ENCODE peak calls at places on chromosomes 7 and 10, in nine cellular contexts. E is transverse colon, T is HL-60, Y is fibroblast of mammary gland, L is mesothelial cell of epicardium, A is thoracic aorta, H is colonic mucosa, B is HCT116, J is brain microvascular endothelial cell. Z is an unnamed sample.

GRCh38 chr10:80542053-80542452 is 4.4 kb downstream of the SH2D4B start:
- DNase-seq in E (no peak), T (no peak), Y (no peak), L (no peak), A (no peak), H (no peak), B (no peak), J (no peak), Z (no peak)

GRCh38 chr7:25951414-25952276 is 200.4 kb upstream of the NFE2L3 start:
- DNase-seq in E (no peak), T (no peak), Y (no peak), L (no peak), A (no peak), H (peak), B (no peak), J (no peak), Z (no peak)

GRCh38 chr10:113765910-113766309 is 14.4 kb downstream of the PLEKHS1 start:
- DNase-seq in E (no peak), T (no peak), Y (no peak), L (no peak), A (no peak), H (no peak), B (no peak), J (no peak), Z (no peak)

GRCh38 chr10:62230344-62231138 is 38.1 kb downstream of the RTKN2 start:
- DNase-seq in E (no peak), T (no peak), Y (peak), L (no peak), A (no peak), H (no peak), B (no peak), J (peak), Z (no peak)

GRCh38 chr10:22159979-22160378 is 57.8 kb downstream of the EBLN1 start:
- DNase-seq in E (no peak), T (no peak), Y (no peak), L (no peak), A (no peak), H (no peak), B (no peak), J (no peak), Z (no peak)

GRCh38 chr7:25246306-25246705 is 18.0 kb upstream of the NPVF start:
- DNase-seq in E (no peak), T (no peak), Y (no peak), L (no peak), A (no peak), H (no peak), B (no peak), J (no peak), Z (no peak)

GRCh38 chr10:130021373-130021950 is 57.4 kb upstream of the EBF3 start:
- DNase-seq in E (no peak), T (peak), Y (peak), L (no peak), A (no peak), H (no peak), B (no peak), J (peak), Z (peak)

GRCh38 chr7:128260069-128260468 is 19.0 kb downstream of the LEP start:
- DNase-seq in E (no peak), T (no peak), Y (no peak), L (no peak), A (no peak), H (no peak), B (no peak), J (no peak), Z (no peak)

GRCh38 chr7:115962340-115962739 is 68.2 kb downstream of the TFEC start:
- DNase-seq in E (no peak), T (no peak), Y (no peak), L (no peak), A (no peak), H (no peak), B (no peak), J (no peak), Z (no peak)

DNA sequence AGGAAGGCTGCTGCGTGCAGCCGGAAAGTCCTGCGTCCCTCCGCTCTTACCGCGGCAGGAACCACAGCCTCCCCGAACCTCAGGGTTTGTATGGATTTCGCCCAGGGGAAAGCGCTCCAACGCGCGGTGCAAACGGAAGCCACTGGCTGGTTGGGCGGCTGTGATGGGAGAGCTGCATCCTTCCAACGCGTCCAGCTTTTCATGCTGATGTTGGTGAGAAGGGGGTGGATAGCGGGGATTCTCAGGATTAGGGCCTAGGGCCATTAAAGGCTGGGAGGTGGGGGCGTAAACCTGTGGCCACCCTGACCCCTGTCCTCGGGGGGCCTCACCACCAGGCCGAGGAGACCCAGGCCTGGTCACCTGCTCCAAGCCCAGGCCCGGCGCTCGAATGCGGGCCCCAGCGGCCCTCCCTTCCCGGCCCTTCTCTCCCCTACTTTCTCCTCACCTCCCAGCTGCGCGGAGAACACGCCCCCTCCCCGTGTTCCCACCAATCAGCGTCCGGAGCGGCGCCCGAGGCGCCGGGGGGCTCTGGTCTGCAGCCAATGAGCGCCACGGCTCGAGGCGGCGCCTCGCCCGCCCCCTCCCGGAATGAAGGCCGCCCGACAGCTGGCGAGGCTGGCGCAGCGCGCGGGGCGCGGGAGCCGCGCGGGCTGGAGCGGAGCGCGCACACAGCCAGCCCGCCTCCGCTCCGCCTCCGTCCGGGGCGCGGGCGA is 458 bp upstream of the NANOS1 start:
- DNase-seq in E (peak), T (peak), Y (peak), L (peak), A (peak), H (peak), B (peak), J (peak), Z (no peak)
- TF ChIP-seq CTCF in E (peak), T (no peak), Y (no peak), L (no peak), A (no peak), H (no peak), B (no peak), J (peak), Z (no peak)

GRCh38 chr10:75111367-75111905 is at the start of gene SAMD8:
- DNase-seq in E (peak), T (peak), Y (peak), L (peak), A (peak), H (peak), B (peak), J (peak), Z (peak)
- TF ChIP-seq CTCF in E (peak), T (no peak), Y (no peak), L (peak), A (peak), H (peak), B (no peak), J (peak), Z (no peak)

DNA sequence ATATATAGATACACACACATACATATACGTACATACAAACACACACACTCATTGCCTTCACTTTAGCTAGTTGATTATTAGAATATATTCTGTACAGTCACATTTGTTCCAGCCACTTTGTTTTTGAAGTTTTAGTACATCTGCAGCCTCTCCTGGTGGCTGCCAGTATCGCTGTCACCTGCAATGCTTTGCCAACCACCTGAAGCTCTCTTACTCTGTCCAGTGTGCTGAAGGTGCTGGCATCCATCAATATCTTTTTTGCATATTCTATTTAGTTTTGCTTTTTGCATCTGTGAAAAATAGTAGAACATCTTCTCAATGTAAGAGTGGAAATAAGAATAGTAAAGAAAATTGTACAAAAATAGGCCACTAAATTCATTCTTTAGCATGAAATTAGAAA is 388.6 kb downstream of the EXOC4 start:
- DNase-seq in E (no peak), T (no peak), Y (no peak), L (no peak), A (no peak), H (no peak), B (no peak), J (no peak), Z (no peak)
- TF ChIP-seq CTCF in E (no peak), T (no peak), Y (no peak), L (no peak), A (no peak), H (no peak), B (peak), J (no peak), Z (no peak)

GRCh38 chr7:158325530-158326381 is 261.9 kb downstream of the PTPRN2 start:
- DNase-seq in E (peak), T (no peak), Y (no peak), L (no peak), A (no peak), H (no peak), B (no peak), J (peak), Z (no peak)
- TF ChIP-seq CTCF in E (peak), T (no peak), Y (no peak), L (no peak), A (no peak), H (no peak), B (no peak), J (no peak), Z (no peak)

GRCh38 chr7:27143022-27143949 is at the start of gene HOXA5:
- DNase-seq in E (peak), T (peak), Y (peak), L (peak), A (no peak), H (peak), B (no peak), J (no peak), Z (no peak)
- TF ChIP-seq CTCF in E (peak), T (peak), Y (peak), L (peak), A (peak), H (peak), B (peak), J (peak), Z (peak)

GRCh38 chr7:95725170-95725569 is 47.2 kb upstream of the DYNC1I1 start:
- DNase-seq in E (no peak), T (no peak), Y (no peak), L (no peak), A (no peak), H (no peak), B (no peak), J (no peak), Z (no peak)
- TF ChIP-seq CTCF in E (no peak), T (no peak), Y (no peak), L (no peak), A (no peak), H (no peak), B (no peak), J (no peak), Z (no peak)

GRCh38 chr7:30505174-30505697 is 607 bp upstream of the GGCT start:
- DNase-seq in E (no peak), T (no peak), Y (no peak), L (no peak), A (no peak), H (no peak), B (no peak), J (no peak), Z (no peak)

GRCh38 chr7:30501264-30501663 is 3.4 kb downstream of the GGCT start:
- DNase-seq in E (no peak), T (no peak), Y (no peak), L (no peak), A (no peak), H (no peak), B (no peak), J (no peak), Z (no peak)

GRCh38 chr7:30503273-30504212 is 1.1 kb downstream of the GGCT start:
- DNase-seq in E (no peak), T (no peak), Y (peak), L (no peak), A (no peak), H (no peak), B (no peak), J (no peak), Z (no peak)

GRCh38 chr7:30504347-30505173 is at the start of gene GGCT:
- DNase-seq in E (peak), T (peak), Y (peak), L (peak), A (peak), H (peak), B (peak), J (peak), Z (peak)

DNA sequence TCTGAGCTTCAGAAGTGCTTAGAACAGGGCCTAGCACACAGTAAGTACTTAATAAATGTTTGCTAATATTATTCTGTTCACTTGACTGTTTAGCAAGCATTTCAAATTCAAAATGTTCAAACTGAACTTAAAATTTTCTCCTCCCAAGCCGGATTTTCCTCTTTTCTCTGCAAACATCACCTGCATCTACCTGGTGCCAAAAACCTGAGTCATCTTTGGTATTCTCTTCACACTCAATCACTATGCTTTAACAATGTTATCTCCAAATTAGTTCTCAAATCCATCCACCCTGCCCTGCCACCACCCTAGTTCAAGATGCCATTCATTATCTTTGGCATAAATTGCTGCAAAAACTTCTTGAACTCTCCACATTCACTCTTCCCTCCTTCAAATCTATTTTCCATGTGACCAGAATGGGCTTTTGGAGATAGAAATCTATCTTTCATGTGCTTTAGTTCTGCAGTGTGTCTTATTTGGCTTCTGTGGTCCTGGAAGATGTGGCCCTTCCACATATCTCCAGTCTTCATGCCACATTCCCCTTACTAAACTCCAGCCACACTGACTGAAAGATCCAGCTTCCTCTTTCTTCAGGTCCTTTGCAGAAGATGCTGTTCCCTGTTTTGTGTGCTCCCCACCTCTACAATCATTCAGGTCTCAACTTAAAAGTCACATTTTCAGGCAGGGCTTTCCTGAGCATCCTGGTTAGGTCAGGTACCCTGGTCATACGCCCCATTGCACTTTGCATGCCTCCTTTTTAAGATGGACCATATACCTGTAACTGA is 2.0 kb downstream of the GGCT start:
- DNase-seq in E (no peak), T (peak), Y (no peak), L (no peak), A (no peak), H (no peak), B (no peak), J (no peak), Z (no peak)
- TF ChIP-seq CTCF in E (no peak), T (no peak), Y (no peak), L (no peak), A (no peak), H (no peak), B (no peak), J (no peak), Z (no peak)